ENCODE peak calls at places on chromosomes 13 and 19, in four cellular contexts. X, Q, J and H are unnamed samples.

GRCh38 chr19:38736036-38736412 is 8.2 kb downstream of the CAPN12 start:
- DNase-seq in X (peak; percentile 51), Q (peak; percentile 52), J (peak; percentile 60), H (no peak)

GRCh38 chr19:13163609-13164364 is 13.6 kb downstream of the IER2 start:
- DNase-seq in X (peak; percentile 70), Q (peak; percentile 35), J (peak; percentile 80), H (peak; percentile 67)

GRCh38 chr19:46813570-46814358 is 25.4 kb upstream of the SLC1A5 start:
- DNase-seq in X (peak; percentile 78), Q (peak; percentile 72), J (no peak), H (peak; percentile 79)

GRCh38 chr13:45604892-45605291 is 10.6 kb downstream of the ERICH6B start:
- DNase-seq in X (no peak), Q (no peak), J (peak; percentile 32), H (no peak)

GRCh38 chr19:3642987-3643386 is 16.4 kb upstream of the CACTIN start:
- DNase-seq in X (no peak), Q (peak; percentile 28), J (peak; percentile 79), H (no peak)

GRCh38 chr19:9354651-9355050 is 8.2 kb upstream of the ZNF177 start:
- DNase-seq in X (no peak), Q (no peak), J (no peak), H (no peak)

GRCh38 chr13:21638319-21639282 is 32.3 kb upstream of the FGF9 start:
- DNase-seq in X (no peak), Q (peak; percentile 29), J (no peak), H (peak; percentile 16)

GRCh38 chr13:113519556-113519955 is 29.0 kb upstream of the DCUN1D2 start:
- DNase-seq in X (no peak), Q (no peak), J (no peak), H (no peak)

GRCh38 chr13:97231832-97232201 is 9.7 kb downstream of the MBNL2 start:
- DNase-seq in X (no peak), Q (no peak), J (no peak), H (no peak)

GRCh38 chr19:50794074-50794777 is 4.0 kb downstream of the ACP4 start:
- DNase-seq in X (no peak), Q (no peak), J (no peak), H (no peak)

GRCh38 chr19:55062735-55063491 is at the start of gene RDH13:
- DNase-seq in X (peak; percentile 98), Q (peak; percentile 99), J (peak; percentile 99), H (peak; percentile 98)

GRCh38 chr19:49020342-49020741 is 3.5 kb upstream of the LHB start:
- DNase-seq in X (no peak), Q (no peak), J (peak; percentile 59), H (no peak)

GRCh38 chr13:24042710-24043440 is 117.6 kb upstream of the SPATA13 start:
- DNase-seq in X (no peak), Q (no peak), J (no peak), H (no peak)

GRCh38 chr19:50387176-50387867 is 3.2 kb downstream of the POLD1 start:
- DNase-seq in X (no peak), Q (peak; percentile 55), J (no peak), H (peak; percentile 48)

GRCh38 chr13:78032132-78032531 is 113.5 kb upstream of the EDNRB start:
- DNase-seq in X (no peak), Q (no peak), J (no peak), H (no peak)

GRCh38 chr19:46559203-46559602 is 41.9 kb upstream of the CALM3 start:
- DNase-seq in X (no peak), Q (no peak), J (no peak), H (no peak)

GRCh38 chr13:40031031-40031430 is 375.6 kb downstream of the COG6 start:
- DNase-seq in X (no peak), Q (no peak), J (no peak), H (peak; percentile 65)

GRCh38 chr19:32642771-32643170 is 32.2 kb downstream of the ANKRD27 start:
- DNase-seq in X (no peak), Q (no peak), J (no peak), H (no peak)

GRCh38 chr19:6632002-6632621 is 37.8 kb downstream of the TNFSF14 start:
- DNase-seq in X (no peak), Q (peak; percentile 82), J (peak; percentile 66), H (peak; percentile 76)

GRCh38 chr19:35107541-35107939 is 8.1 kb upstream of the FXYD3 start:
- DNase-seq in X (no peak), Q (peak; percentile 34), J (no peak), H (no peak)

GRCh38 chr19:32817252-32817912 is 52.2 kb downstream of the SLC7A9 start:
- DNase-seq in X (no peak), Q (no peak), J (no peak), H (no peak)

GRCh38 chr19:42850981-42851717 is 28.4 kb downstream of the PSG1 start:
- DNase-seq in X (peak; percentile 12), Q (peak; percentile 88), J (no peak), H (peak; percentile 81)

GRCh38 chr13:36905944-36906343 is 14.1 kb downstream of the SMAD9 start:
- DNase-seq in X (no peak), Q (no peak), J (no peak), H (no peak)

GRCh38 chr19:53586277-53586691 is 45.5 kb upstream of the DPRX start:
- DNase-seq in X (no peak), Q (no peak), J (no peak), H (no peak)

GRCh38 chr13:77537302-77537919 is 1.9 kb downstream of the SCEL start:
- DNase-seq in X (no peak), Q (no peak), J (no peak), H (no peak)

GRCh38 chr13:40986328-40986856 is 32.7 kb downstream of the ELF1 start:
- DNase-seq in X (no peak), Q (no peak), J (no peak), H (no peak)

GRCh38 chr13:32245555-32245954 is 69.6 kb downstream of the ZAR1L start:
- DNase-seq in X (no peak), Q (no peak), J (no peak), H (no peak)

GRCh38 chr19:38061294-38061693 is 154.3 kb downstream of the SIPA1L3 start:
- DNase-seq in X (no peak), Q (peak; percentile 30), J (no peak), H (peak; percentile 65)

GRCh38 chr13:41588899-41589298 is 131.5 kb downstream of the RGCC start:
- DNase-seq in X (no peak), Q (no peak), J (no peak), H (no peak)

GRCh38 chr13:41916173-41916954 is 44.5 kb downstream of the VWA8 start:
- DNase-seq in X (no peak), Q (no peak), J (no peak), H (peak; percentile 80)

GRCh38 chr13:110044521-110045200 is 258.3 kb upstream of the IRS2 start:
- DNase-seq in X (no peak), Q (no peak), J (no peak), H (no peak)